ENCODE peak calls at places on chromosomes 1 and 21, in nine cellular contexts. E, X, S, U, M, G, O, Y and B are unnamed samples.

GRCh38 chr1:175514309-175515001 is 228.9 kb downstream of the TNR start:
- DNase-seq in Y (peak), E (peak), S (peak), O (no peak), U (no peak), G (peak), M (no peak), X (no peak), B (peak)

GRCh38 chr1:246800356-246800755 is 76.1 kb downstream of the SCCPDH start:
- DNase-seq in E (no peak), U (no peak), Y (no peak), M (no peak), X (no peak), G (no peak), S (no peak), O (no peak), B (no peak)

GRCh38 chr1:42759114-42759513 is 7.7 kb downstream of the P3H1 start:
- DNase-seq in U (no peak), S (no peak), M (no peak), G (peak), X (no peak), Y (no peak), O (no peak), E (no peak), B (no peak)

GRCh38 chr1:230958370-230958769 is 20.3 kb downstream of the TTC13 start:
- DNase-seq in E (no peak), G (peak), Y (no peak), O (no peak), X (no peak), S (no peak), M (no peak), U (no peak), B (no peak)

GRCh38 chr1:24275510-24275909 is 43.6 kb upstream of the GRHL3 start:
- DNase-seq in S (peak), G (no peak), M (peak), O (no peak), E (no peak), U (no peak), X (peak), Y (no peak), B (no peak)

GRCh38 chr1:231512147-231512698 is 16.2 kb upstream of the TSNAX start:
- DNase-seq in E (no peak), M (peak), X (no peak), S (peak), Y (no peak), O (no peak), U (no peak), G (no peak), B (peak)

GRCh38 chr1:222243902-222244301 is 304.0 kb downstream of the HHIPL2 start:
- DNase-seq in X (no peak), E (no peak), U (no peak), G (no peak), S (no peak), O (no peak), M (peak), Y (no peak), B (peak)

GRCh38 chr1:7808253-7808844 is 24.3 kb downstream of the PER3 start:
- DNase-seq in Y (no peak), O (no peak), U (no peak), G (peak), E (no peak), X (no peak), M (peak), S (peak), B (peak)

GRCh38 chr21:27132270-27132669 is 165.4 kb upstream of the ADAMTS5 start:
- DNase-seq in Y (no peak), M (peak), G (peak), X (no peak), E (no peak), U (no peak), S (peak), O (no peak), B (peak)

GRCh38 chr1:179976970-179977651 is 22.5 kb downstream of the CEP350 start:
- DNase-seq in S (peak), Y (no peak), U (no peak), X (no peak), G (peak), M (no peak), O (no peak), E (no peak), B (no peak)

GRCh38 chr1:167258858-167259257 is 38.2 kb downstream of the POU2F1 start:
- DNase-seq in S (no peak), E (no peak), O (no peak), G (no peak), U (no peak), X (no peak), M (peak), Y (no peak), B (no peak)

GRCh38 chr1:154891452-154891851 is 21.4 kb upstream of the KCNN3 start:
- DNase-seq in Y (no peak), U (no peak), M (no peak), X (no peak), O (no peak), G (no peak), E (no peak), S (no peak), B (no peak)

DNA sequence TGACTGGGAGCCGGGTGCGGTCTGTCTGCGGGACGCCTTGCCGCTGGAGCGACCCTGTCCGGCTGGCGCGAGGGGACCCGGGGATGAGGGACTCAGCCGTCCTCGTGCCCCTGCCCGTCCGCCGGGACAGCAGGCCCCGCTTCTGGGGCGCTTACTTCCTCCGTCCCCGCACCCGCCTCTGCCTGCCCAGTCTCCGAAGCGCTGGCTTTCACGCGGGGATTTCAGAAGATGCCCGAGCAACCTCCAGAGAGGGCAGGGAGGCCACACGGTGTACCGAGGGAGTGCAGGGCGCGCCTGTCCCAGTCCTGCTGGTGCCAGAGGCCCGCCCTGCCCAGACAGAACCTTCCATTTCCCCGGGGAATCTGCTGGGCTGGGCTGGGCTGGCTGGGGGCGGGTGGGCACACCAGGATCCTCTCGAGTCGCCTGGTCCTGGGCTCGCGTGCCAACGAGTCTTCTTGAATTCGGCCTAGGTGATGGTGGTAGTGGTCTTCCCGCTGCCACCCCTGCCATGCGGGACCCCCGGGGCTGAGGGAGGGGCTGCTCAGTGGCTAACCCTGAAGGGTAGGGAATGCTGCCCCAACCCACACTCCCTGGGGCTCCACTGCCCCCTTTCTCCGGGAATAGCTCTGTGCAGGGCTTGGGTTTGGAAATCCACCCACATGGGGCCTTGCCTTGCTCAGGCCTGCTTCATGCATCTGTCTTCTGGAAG is 2.5 kb upstream of the TRPM2 start:
- DNase-seq in Y (no peak), X (no peak), E (no peak), U (no peak), G (no peak), O (no peak), S (no peak), M (no peak), B (no peak)
- H3K4me3 ChIP-seq in Y (no peak), X (no peak), E (no peak), U (no peak), G (no peak), O (peak), S (no peak), M (no peak), B (no peak)

GRCh38 chr1:178871551-178872320 is 859 bp upstream of the ANGPTL1 start:
- DNase-seq in E (no peak), O (no peak), X (no peak), U (no peak), M (no peak), S (no peak), G (no peak), Y (no peak), B (no peak)
- H3K4me3 ChIP-seq in E (peak), O (peak), X (no peak), U (no peak), M (no peak), S (no peak), G (no peak), Y (no peak), B (no peak)

DNA sequence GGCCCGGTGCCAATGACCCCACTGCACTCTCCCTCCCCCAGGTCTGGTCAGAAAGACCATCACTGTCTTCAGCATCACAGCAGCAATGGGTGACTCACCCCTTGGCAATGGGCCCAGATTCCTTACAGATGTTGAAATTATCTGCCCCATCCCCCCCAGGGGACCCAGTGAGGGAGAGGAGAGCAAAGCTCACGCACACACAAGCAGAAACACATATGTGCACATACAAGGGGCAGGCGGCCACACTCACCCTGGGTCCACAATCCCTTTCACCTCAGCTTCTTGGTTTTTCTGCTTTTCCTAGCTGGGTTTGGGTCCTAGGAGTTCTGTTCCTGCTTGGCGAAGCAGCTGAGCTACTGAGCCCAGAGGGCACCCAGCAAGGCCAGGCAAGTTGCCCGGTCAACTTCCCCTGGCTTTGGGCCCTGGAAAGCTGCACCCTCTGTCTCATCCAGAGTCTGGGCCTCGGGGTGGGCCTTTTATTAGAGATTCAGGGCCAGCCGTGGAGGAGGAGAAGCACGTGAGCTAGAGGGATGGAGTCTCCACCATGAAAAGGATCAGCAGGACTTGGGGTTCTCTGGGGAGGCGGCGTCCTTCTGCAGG is 2.6 kb downstream of the COL16A1 start:
- DNase-seq in Y (no peak), M (peak), X (peak), S (peak), E (peak), U (peak), G (peak), O (peak), B (peak)
- H3K4me3 ChIP-seq in Y (no peak), M (peak), X (no peak), S (peak), E (no peak), U (no peak), G (no peak), O (no peak), B (no peak)

DNA sequence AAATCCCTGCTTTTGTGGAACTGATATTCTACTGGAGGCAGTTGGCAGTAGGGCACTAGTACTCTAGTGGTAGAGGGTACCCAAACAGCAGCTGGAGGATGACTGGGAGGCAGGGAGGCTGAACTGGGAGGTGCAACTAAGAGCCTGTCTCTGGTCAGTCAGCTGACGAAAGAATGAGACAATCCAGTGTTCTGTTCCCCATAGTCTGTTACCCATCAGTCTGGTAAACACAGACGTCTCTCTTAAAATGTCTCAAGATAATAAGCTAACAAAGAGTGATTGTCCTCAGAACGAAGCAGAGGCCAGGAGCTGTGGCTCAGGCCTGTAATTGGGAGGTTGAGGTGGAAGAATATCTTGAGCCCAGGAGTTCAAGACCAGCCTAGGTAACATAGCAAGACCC is 30.4 kb downstream of the TFAP2E start:
- DNase-seq in G (no peak), E (no peak), S (peak), X (no peak), O (no peak), Y (no peak), M (no peak), U (no peak), B (no peak)
- H3K4me3 ChIP-seq in G (no peak), E (no peak), S (no peak), X (no peak), O (no peak), Y (no peak), M (no peak), U (no peak), B (no peak)

DNA sequence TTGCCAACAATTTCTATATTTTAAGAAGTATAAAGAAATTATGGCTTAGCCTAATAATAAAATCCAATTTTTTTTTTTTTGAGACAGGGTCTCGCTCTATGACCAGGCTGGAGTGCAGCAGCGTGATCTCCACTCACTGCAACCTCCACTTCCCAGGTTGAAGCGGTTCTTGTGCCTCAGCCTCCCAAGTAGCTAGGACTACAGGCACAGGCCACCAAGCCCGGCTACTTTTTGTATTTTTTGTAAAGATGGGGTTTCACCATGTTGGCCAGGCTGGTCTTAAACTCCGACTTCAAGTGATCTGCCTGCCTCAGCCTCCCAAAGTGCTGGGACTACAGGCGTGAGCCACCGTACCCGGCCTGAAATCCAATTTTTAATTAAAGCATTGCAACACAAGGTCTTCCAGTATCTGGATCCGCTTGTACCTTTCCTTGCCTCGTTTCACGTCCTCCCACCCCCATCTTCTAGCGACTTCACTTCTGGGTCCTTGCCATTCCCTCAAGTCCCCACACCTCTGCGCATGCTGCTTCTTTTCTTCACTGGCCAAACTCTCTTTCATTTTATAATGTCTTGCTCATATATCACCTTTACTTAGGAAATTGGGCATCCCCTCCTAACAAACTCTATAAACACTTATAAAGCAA is 2.3 kb downstream of the FUBP1 start:
- DNase-seq in G (peak), O (no peak), Y (no peak), M (no peak), X (no peak), U (no peak), S (no peak), E (no peak), B (no peak)
- H3K4me3 ChIP-seq in G (peak), O (peak), Y (peak), M (peak), X (peak), U (peak), S (peak), E (peak), B (peak)

GRCh38 chr21:28436286-28436932 is 556.3 kb downstream of the LTN1 start:
- DNase-seq in E (no peak), U (no peak), Y (no peak), M (peak), S (peak), O (no peak), X (peak), G (peak), B (peak)
- H3K4me3 ChIP-seq in E (no peak), U (no peak), Y (no peak), M (no peak), S (no peak), O (no peak), X (no peak), G (no peak), B (no peak)

GRCh38 chr1:152047607-152047953 is 10.8 kb upstream of the S100A11 start:
- DNase-seq in U (peak), O (no peak), G (no peak), X (no peak), Y (no peak), S (no peak), E (peak), M (peak), B (peak)
- H3K4me3 ChIP-seq in U (no peak), O (peak), G (no peak), X (peak), Y (peak), S (peak), E (peak), M (peak), B (peak)

GRCh38 chr1:25628741-25629421 is 12.3 kb downstream of the MAN1C1 start:
- DNase-seq in M (no peak), X (no peak), O (no peak), G (no peak), E (no peak), S (no peak), Y (no peak), U (no peak), B (no peak)
- H3K4me3 ChIP-seq in M (no peak), X (no peak), O (no peak), G (no peak), E (no peak), S (no peak), Y (no peak), U (no peak), B (no peak)